ENCODE peak calls at places on chromosomes 4 and X, in five cellular contexts. L is fibroblast of the aortic adventitia, Q is endothelial cell, N is left lobe of liver, S is choroid plexus epithelial cell. M is an unnamed sample.

GRCh38 chr4:73867783-73868182 is 1.4 kb upstream of the CXCL1 start:
- DNase-seq in L (no peak), Q (no peak), N (no peak), S (peak; percentile 55), M (no peak)

GRCh38 chr4:98046665-98047064 is 96.6 kb downstream of the STPG2 start:
- DNase-seq in L (no peak), Q (no peak), N (no peak), S (no peak), M (no peak)

GRCh38 chr4:37541956-37542355 is 144.2 kb downstream of the RELL1 start:
- DNase-seq in L (no peak), Q (no peak), N (no peak), S (no peak), M (no peak)

GRCh38 chrX:16993791-16994318 is 47.4 kb downstream of the REPS2 start:
- DNase-seq in L (no peak), Q (peak; percentile 3), N (no peak), S (peak; percentile 2), M (no peak)

GRCh38 chrX:27619459-27619858 is 29.3 kb downstream of the DCAF8L2 start:
- DNase-seq in L (no peak), Q (no peak), N (no peak), S (no peak), M (no peak)

GRCh38 chrX:103170216-103170615 is 44.7 kb upstream of the BEX4 start:
- DNase-seq in L (peak; percentile 4), Q (no peak), N (no peak), S (peak; percentile 26), M (no peak)

GRCh38 chrX:29155286-29155685 is 568.0 kb downstream of the IL1RAPL1 start:
- DNase-seq in L (no peak), Q (no peak), N (no peak), S (no peak), M (no peak)

GRCh38 chrX:65034641-65035450 is 58.6 kb upstream of the ZC4H2 start:
- DNase-seq in L (peak; percentile 60), Q (peak; percentile 81), N (peak; percentile 84), S (peak; percentile 53), M (peak; percentile 82)

GRCh38 chr4:177444911-177445736 is 2.9 kb upstream of the AGA start:
- DNase-seq in L (no peak), Q (peak; percentile 5), N (no peak), S (no peak), M (no peak)

GRCh38 chr4:174365018-174365587 is 81.4 kb downstream of the CEP44 start:
- DNase-seq in L (peak; percentile 76), Q (peak; percentile 41), N (no peak), S (peak; percentile 74), M (peak; percentile 82)

GRCh38 chrX:136115909-136116297 is 31.4 kb upstream of the FHL1 start:
- DNase-seq in L (no peak), Q (no peak), N (no peak), S (no peak), M (no peak)

GRCh38 chr4:148778980-148779675 is 336.9 kb upstream of the NR3C2 start:
- DNase-seq in L (no peak), Q (no peak), N (no peak), S (peak; percentile 31), M (no peak)

GRCh38 chr4:183347586-183347985 is 25.4 kb upstream of the CLDN24 start:
- DNase-seq in L (no peak), Q (no peak), N (no peak), S (peak; percentile 68), M (peak; percentile 58)

GRCh38 chrX:110938977-110939732 is 143.5 kb upstream of the CHRDL1 start:
- DNase-seq in L (no peak), Q (no peak), N (no peak), S (no peak), M (no peak)

GRCh38 chrX:18899796-18900380 is 84.0 kb downstream of the PHKA2 start:
- DNase-seq in L (peak; percentile 4), Q (peak; percentile 28), N (no peak), S (peak; percentile 24), M (peak; percentile 12)

GRCh38 chr4:153773236-153773690 is 13.4 kb upstream of the RNF175 start:
- DNase-seq in L (peak; percentile 31), Q (no peak), N (no peak), S (peak; percentile 31), M (peak; percentile 45)

GRCh38 chr4:74038161-74039064 is at the start of gene CXCL3:
- DNase-seq in L (peak; percentile 74), Q (peak; percentile 76), N (peak; percentile 77), S (peak; percentile 62), M (peak; percentile 85)

GRCh38 chrX:106874075-106874474 is 29.1 kb downstream of the RIPPLY1 start:
- DNase-seq in L (peak; percentile 63), Q (no peak), N (no peak), S (peak; percentile 52), M (peak; percentile 68)

GRCh38 chrX:1336331-1337143 is at the start of gene IL3RA:
- DNase-seq in L (no peak), Q (no peak), N (no peak), S (peak; percentile 48), M (peak; percentile 55)

GRCh38 chr4:144353240-144353639 is 212.7 kb upstream of the GYPA start:
- DNase-seq in L (no peak), Q (no peak), N (no peak), S (no peak), M (no peak)

GRCh38 chr4:75849459-75849858 is 52.8 kb downstream of the PPEF2 start:
- DNase-seq in L (no peak), Q (peak; percentile 50), N (no peak), S (peak; percentile 52), M (no peak)

GRCh38 chr4:73871911-73872310 is 2.7 kb downstream of the CXCL1 start:
- DNase-seq in L (peak; percentile 40), Q (no peak), N (no peak), S (no peak), M (no peak)

GRCh38 chr4:76679691-76680090 is 218.3 kb downstream of the SOWAHB start:
- DNase-seq in L (no peak), Q (no peak), N (no peak), S (no peak), M (no peak)

GRCh38 chr4:137677851-137678250 is 145.6 kb upstream of the PCDH18 start:
- DNase-seq in L (peak; percentile 82), Q (no peak), N (no peak), S (peak; percentile 48), M (peak; percentile 79)